ENCODE peak calls at places on chromosomes 4 and X, in nine cellular contexts. F is astrocyte of the spinal cord; H is heart right ventricle; I is lower lobe of right lung; Q is A673; Z is activated CD4-positive, alpha-beta T cell treated with anti-CD3 and anti-CD28 coated beads for 48 hours; T is left colon; B is T-helper 9 cell; S is psoas muscle. U is an unnamed sample.

GRCh38 chrX:71178908-71179307 is 34.3 kb downstream of the NLGN3 start:
- DNase-seq in F (peak; percentile 66), H (peak; percentile 47), I (peak; percentile 47), Q (peak; percentile 76), Z (peak; percentile 49), T (peak; percentile 39), B (peak; percentile 32), S (no peak), U (no peak)

GRCh38 chr4:118911162-118911791 is 22.6 kb downstream of the SYNPO2 start:
- DNase-seq in F (peak; percentile 71), H (no peak), I (no peak), Q (no peak), Z (no peak), T (no peak), B (no peak), S (no peak), U (no peak)

GRCh38 chr4:86106475-86106874 is 253.4 kb downstream of the MAPK10 start:
- DNase-seq in F (no peak), H (no peak), I (no peak), Q (no peak), Z (no peak), T (no peak), B (no peak), S (no peak), U (no peak)

GRCh38 chr4:24979554-24979953 is 51.2 kb downstream of the LGI2 start:
- DNase-seq in F (no peak), H (peak; percentile 88), I (no peak), Q (peak; percentile 76), Z (no peak), T (no peak), B (no peak), S (peak; percentile 65), U (no peak)

GRCh38 chrX:138756234-138756633 is 44.7 kb upstream of the FGF13 start:
- DNase-seq in F (peak; percentile 57), H (peak; percentile 15), I (peak; percentile 37), Q (peak; percentile 76), Z (no peak), T (no peak), B (no peak), S (peak; percentile 64), U (no peak)

GRCh38 chrX:2690856-2691542 is at the start of gene CD99:
- DNase-seq in F (peak; percentile 90), H (peak; percentile 91), I (peak; percentile 94), Q (peak; percentile 98), Z (peak; percentile 85), T (peak; percentile 95), B (peak; percentile 84), S (peak; percentile 92), U (peak; percentile 97)

GRCh38 chr4:3257125-3257690 is 8.2 kb downstream of the MSANTD1 start:
- DNase-seq in F (no peak), H (peak; percentile 3), I (no peak), Q (no peak), Z (no peak), T (peak; percentile 36), B (no peak), S (peak; percentile 23), U (peak; percentile 51)

GRCh38 chr4:36255575-36255974 is 11.3 kb upstream of the ARAP2 start:
- DNase-seq in F (no peak), H (no peak), I (no peak), Q (no peak), Z (peak; percentile 63), T (no peak), B (peak; percentile 43), S (no peak), U (no peak)

GRCh38 chr4:124529131-124529530 is 183.4 kb downstream of the ANKRD50 start:
- DNase-seq in F (no peak), H (no peak), I (no peak), Q (no peak), Z (no peak), T (no peak), B (no peak), S (no peak), U (no peak)

GRCh38 chrX:64977830-64978229 is 1.6 kb upstream of the ZC4H2 start:
- DNase-seq in F (no peak), H (no peak), I (no peak), Q (no peak), Z (no peak), T (no peak), B (no peak), S (no peak), U (no peak)

GRCh38 chrX:42577936-42578335 is 200.0 kb downstream of the PPP1R2C start:
- DNase-seq in F (peak; percentile 15), H (no peak), I (no peak), Q (no peak), Z (no peak), T (no peak), B (no peak), S (no peak), U (no peak)

GRCh38 chr4:25888781-25889180 is 25.2 kb upstream of the SMIM20 start:
- DNase-seq in F (peak; percentile 22), H (no peak), I (no peak), Q (no peak), Z (no peak), T (no peak), B (no peak), S (no peak), U (no peak)

GRCh38 chrX:11968470-11968869 is 169.8 kb upstream of the FRMPD4 start:
- DNase-seq in F (no peak), H (no peak), I (no peak), Q (no peak), Z (no peak), T (no peak), B (no peak), S (no peak), U (no peak)

GRCh38 chr4:79297479-79297878 is 28.4 kb downstream of the NAA11 start:
- DNase-seq in F (no peak), H (no peak), I (no peak), Q (no peak), Z (no peak), T (no peak), B (no peak), S (no peak), U (no peak)

GRCh38 chr4:52868138-52868537 is 6.0 kb downstream of the RASL11B start:
- DNase-seq in F (no peak), H (peak; percentile 82), I (no peak), Q (no peak), Z (no peak), T (no peak), B (no peak), S (peak; percentile 60), U (no peak)

GRCh38 chrX:37871626-37872302 is 24.4 kb upstream of the DYNLT3 start:
- DNase-seq in F (peak; percentile 90), H (peak; percentile 13), I (no peak), Q (peak; percentile 60), Z (peak; percentile 35), T (no peak), B (no peak), S (peak; percentile 45), U (no peak)

GRCh38 chrX:46758163-46758955 is 559 bp downstream of the SLC9A7 start:
- DNase-seq in F (peak; percentile 7), H (no peak), I (no peak), Q (no peak), Z (peak; percentile 35), T (no peak), B (peak; percentile 2), S (peak; percentile 56), U (no peak)

GRCh38 chrX:6238576-6238975 is 9.9 kb upstream of the NLGN4X start:
- DNase-seq in F (peak; percentile 15), H (no peak), I (no peak), Q (no peak), Z (no peak), T (no peak), B (no peak), S (no peak), U (no peak)

GRCh38 chr4:3404546-3404945 is 37.2 kb upstream of the HGFAC start:
- DNase-seq in F (no peak), H (no peak), I (no peak), Q (no peak), Z (no peak), T (no peak), B (no peak), S (no peak), U (no peak)

GRCh38 chr4:157739237-157739636 is 433.6 kb downstream of the GASK1B start:
- DNase-seq in F (peak; percentile 19), H (no peak), I (no peak), Q (peak; percentile 4), Z (no peak), T (no peak), B (no peak), S (no peak), U (no peak)

GRCh38 chrX:150683536-150684146 is 9.6 kb upstream of the MTMR1 start:
- DNase-seq in F (peak; percentile 12), H (no peak), I (no peak), Q (peak; percentile 72), Z (no peak), T (no peak), B (no peak), S (no peak), U (no peak)

GRCh38 chr4:99033956-99034355 is 38.4 kb downstream of the METAP1 start:
- DNase-seq in F (peak; percentile 42), H (no peak), I (no peak), Q (no peak), Z (no peak), T (no peak), B (no peak), S (no peak), U (no peak)

GRCh38 chr4:120922390-120923200 is at the start of gene PRDM5:
- DNase-seq in F (peak; percentile 65), H (peak; percentile 57), I (peak; percentile 65), Q (peak; percentile 56), Z (peak; percentile 40), T (peak; percentile 44), B (no peak), S (peak; percentile 72), U (peak; percentile 84)

GRCh38 chrX:50905334-50905733 is 5.2 kb upstream of the BMP15 start:
- DNase-seq in F (no peak), H (no peak), I (no peak), Q (peak; percentile 11), Z (peak; percentile 17), T (no peak), B (no peak), S (no peak), U (no peak)

GRCh38 chr4:10704050-10704810 is 19.7 kb upstream of the CLNK start:
- DNase-seq in F (peak; percentile 65), H (no peak), I (no peak), Q (no peak), Z (no peak), T (no peak), B (no peak), S (no peak), U (no peak)

GRCh38 chrX:7841084-7841805 is 1.7 kb upstream of the VCX start:
- DNase-seq in F (no peak), H (no peak), I (no peak), Q (no peak), Z (no peak), T (no peak), B (no peak), S (no peak), U (no peak)

GRCh38 chr4:23016981-23017380 is 324.2 kb downstream of the GBA3 start:
- DNase-seq in F (no peak), H (no peak), I (no peak), Q (no peak), Z (no peak), T (no peak), B (no peak), S (no peak), U (no peak)